ENCODE peak calls at places on chromosomes 7 and 10, in five cellular contexts. I is NCI-H446 treated with DMSO at 0.1 percent for 48 hours, W is endothelial cell, E is cardiac muscle cell, C is AG08396. Y is an unnamed sample.

GRCh38 chr7:104156842-104157277 is 51.0 kb downstream of the ORC5 start:
- DNase-seq in I (peak), W (no peak), E (peak), C (peak), Y (no peak)

GRCh38 chr7:371779-372545 is 82.0 kb downstream of the FOXL3 start:
- DNase-seq in I (no peak), W (peak), E (no peak), C (no peak), Y (no peak)

GRCh38 chr10:58667658-58668310 is 155.1 kb downstream of the BICC1 start:
- DNase-seq in I (no peak), W (no peak), E (no peak), C (no peak), Y (no peak)

GRCh38 chr10:47376522-47377220 is 7.4 kb downstream of the ZNF488 start:
- DNase-seq in I (no peak), W (no peak), E (no peak), C (peak), Y (no peak)

GRCh38 chr10:62911210-62911963 is 95.2 kb upstream of the EGR2 start:
- DNase-seq in I (no peak), W (no peak), E (peak), C (no peak), Y (peak)

GRCh38 chr7:48759431-48760080 is 164.8 kb upstream of the CDC14C start:
- DNase-seq in I (no peak), W (no peak), E (no peak), C (no peak), Y (no peak)

GRCh38 chr7:125122225-125122624 is 192.6 kb upstream of the POT1 start:
- DNase-seq in I (peak), W (no peak), E (peak), C (no peak), Y (no peak)

GRCh38 chr7:155225516-155225915 is 72.2 kb upstream of the INSIG1 start:
- DNase-seq in I (no peak), W (no peak), E (no peak), C (no peak), Y (no peak)

GRCh38 chr10:16787361-16787791 is 29.8 kb downstream of the RSU1 start:
- DNase-seq in I (no peak), W (no peak), E (no peak), C (no peak), Y (no peak)

GRCh38 chr10:130686680-130687300 is 550.6 kb downstream of the GLRX3 start:
- DNase-seq in I (no peak), W (no peak), E (no peak), C (no peak), Y (peak)

GRCh38 chr7:157412021-157412443 is 75.2 kb downstream of the DNAJB6 start:
- DNase-seq in I (no peak), W (no peak), E (peak), C (peak), Y (no peak)

GRCh38 chr7:151342811-151343210 is 1.2 kb downstream of the NUB1 start:
- DNase-seq in I (no peak), W (no peak), E (no peak), C (no peak), Y (no peak)

GRCh38 chr10:132395704-132396494 is 1.1 kb upstream of the PWWP2B start:
- DNase-seq in I (no peak), W (peak), E (peak), C (no peak), Y (no peak)

GRCh38 chr10:122164815-122165491 is 106.1 kb upstream of the BTBD16 start:
- DNase-seq in I (no peak), W (no peak), E (no peak), C (no peak), Y (peak)

GRCh38 chr10:70940834-70941568 is 52.6 kb upstream of the PCBD1 start:
- DNase-seq in I (no peak), W (no peak), E (peak), C (no peak), Y (peak)

GRCh38 chr7:30057741-30058140 is 29.5 kb downstream of the PLEKHA8 start:
- DNase-seq in I (no peak), W (no peak), E (no peak), C (no peak), Y (no peak)

Y was measured in SJCRH30.